ENCODE peak calls at places on chromosomes 12 and 14, in nine cellular contexts. W, L, K, B, G, X, H, R and T are unnamed samples.

GRCh38 chr12:31880340-31880739 is 78.9 kb upstream of the RESF1 start:
- DNase-seq in W (no peak), L (no peak), K (peak; percentile 50), B (no peak), G (no peak), X (no peak), H (peak; percentile 46), R (no peak), T (no peak)

GRCh38 chr12:67590122-67590795 is 58.3 kb upstream of the DYRK2 start:
- DNase-seq in W (no peak), L (no peak), K (no peak), B (no peak), G (no peak), X (no peak), H (no peak), R (no peak), T (no peak)

GRCh38 chr14:101508196-101508947 is 52.9 kb upstream of the DIO3 start:
- DNase-seq in W (no peak), L (peak; percentile 40), K (no peak), B (no peak), G (peak; percentile 8), X (no peak), H (no peak), R (peak; percentile 23), T (no peak)

GRCh38 chr12:11607313-11608081 is 42.0 kb upstream of the ETV6 start:
- DNase-seq in W (no peak), L (no peak), K (peak; percentile 71), B (peak; percentile 49), G (no peak), X (peak; percentile 38), H (peak; percentile 65), R (peak; percentile 64), T (peak; percentile 22)

GRCh38 chr12:45130881-45131281 is 80.0 kb upstream of the DBX2 start:
- DNase-seq in W (no peak), L (no peak), K (peak; percentile 73), B (peak; percentile 34), G (no peak), X (peak; percentile 76), H (peak; percentile 79), R (no peak), T (peak; percentile 35)

GRCh38 chr14:80982711-80983110 is 27.3 kb downstream of the TSHR start:
- DNase-seq in W (no peak), L (no peak), K (peak; percentile 4), B (no peak), G (no peak), X (no peak), H (no peak), R (no peak), T (no peak)

GRCh38 chr12:117040496-117040895 is 58.7 kb downstream of the TESC start:
- DNase-seq in W (no peak), L (no peak), K (no peak), B (no peak), G (peak; percentile 7), X (no peak), H (no peak), R (peak; percentile 25), T (no peak)

GRCh38 chr14:51095854-51096823 is 1.2 kb upstream of the TRIM9 start:
- DNase-seq in W (no peak), L (peak; percentile 82), K (peak; percentile 59), B (no peak), G (no peak), X (peak; percentile 79), H (peak; percentile 59), R (no peak), T (no peak)

GRCh38 chr14:36504805-36505192 is 15.2 kb downstream of the NKX2-1 start:
- DNase-seq in W (no peak), L (no peak), K (no peak), B (no peak), G (no peak), X (no peak), H (no peak), R (no peak), T (no peak)

GRCh38 chr12:104448031-104448430 is 8.7 kb upstream of the CHST11 start:
- DNase-seq in W (no peak), L (no peak), K (no peak), B (no peak), G (no peak), X (no peak), H (no peak), R (no peak), T (no peak)

GRCh38 chr14:58732387-58732786 is 94.6 kb downstream of the DACT1 start:
- DNase-seq in W (no peak), L (no peak), K (no peak), B (no peak), G (no peak), X (no peak), H (no peak), R (no peak), T (no peak)

GRCh38 chr12:104695453-104696148 is 238.9 kb downstream of the CHST11 start:
- DNase-seq in W (no peak), L (no peak), K (peak; percentile 96), B (peak; percentile 59), G (no peak), X (peak; percentile 53), H (peak; percentile 93), R (no peak), T (peak; percentile 94)

DNA sequence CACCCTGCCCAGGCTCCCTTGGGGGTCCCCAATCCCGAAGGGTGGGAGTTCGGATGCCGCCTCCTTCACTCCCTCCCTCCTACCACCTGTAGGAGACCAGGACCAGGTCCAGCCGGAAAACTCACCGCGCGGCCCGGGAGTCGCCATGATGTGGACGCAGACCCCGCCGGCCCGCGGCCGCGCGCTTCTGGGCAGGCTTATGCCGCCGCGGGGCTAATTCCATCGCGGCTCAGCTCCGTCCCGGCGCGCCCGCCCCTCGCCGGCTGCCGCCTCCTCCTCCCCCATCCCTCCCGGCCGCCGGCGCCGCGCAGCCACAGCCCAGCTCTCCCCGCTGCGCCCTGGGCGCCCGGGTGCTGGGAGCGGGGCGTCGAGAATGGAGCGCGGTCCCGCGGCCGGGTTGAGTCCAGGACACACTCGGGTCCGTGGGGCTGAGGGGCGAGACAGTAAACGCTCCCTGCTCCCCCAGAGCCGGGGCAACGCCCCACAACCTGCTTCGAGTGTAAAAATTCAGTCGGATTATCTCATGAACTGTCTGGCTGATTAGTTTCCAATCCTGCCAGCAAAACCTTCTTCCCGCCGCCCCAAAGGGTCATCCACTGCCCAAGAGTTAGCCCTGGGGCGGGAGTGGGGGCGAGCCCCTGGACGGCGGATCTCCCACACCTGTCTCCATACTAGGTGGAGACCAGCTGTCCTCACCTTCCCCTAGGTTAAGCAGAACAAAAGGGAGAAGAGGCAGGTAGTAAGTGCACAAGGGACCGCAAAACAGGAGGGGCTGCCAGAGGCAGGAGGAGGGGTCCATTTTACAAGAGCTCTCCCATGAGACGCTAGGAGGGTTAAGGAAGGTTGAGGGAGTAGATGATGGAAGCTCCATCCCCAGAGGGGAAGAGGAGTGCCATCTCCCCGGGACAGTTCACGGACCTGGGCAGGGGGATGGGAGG is at the start of gene ANO2:
- DNase-seq in W (no peak), L (no peak), K (no peak), B (no peak), G (no peak), X (peak; percentile 53), H (peak; percentile 25), R (no peak), T (no peak)
- H3K4me3 ChIP-seq in W (peak within 1 kb of the TSS; percentile 39), L (peak within 1 kb of the TSS; percentile 50), K (peak within 1 kb of the TSS; percentile 29), B (peak within 1 kb of the TSS; percentile 43), G (peak within 1 kb of the TSS; percentile 63), X (peak within 1 kb of the TSS; percentile 49), H (peak within 1 kb of the TSS; percentile 43), R (no peak within 1 kb of the TSS), T (peak within 1 kb of the TSS; percentile 45)

DNA sequence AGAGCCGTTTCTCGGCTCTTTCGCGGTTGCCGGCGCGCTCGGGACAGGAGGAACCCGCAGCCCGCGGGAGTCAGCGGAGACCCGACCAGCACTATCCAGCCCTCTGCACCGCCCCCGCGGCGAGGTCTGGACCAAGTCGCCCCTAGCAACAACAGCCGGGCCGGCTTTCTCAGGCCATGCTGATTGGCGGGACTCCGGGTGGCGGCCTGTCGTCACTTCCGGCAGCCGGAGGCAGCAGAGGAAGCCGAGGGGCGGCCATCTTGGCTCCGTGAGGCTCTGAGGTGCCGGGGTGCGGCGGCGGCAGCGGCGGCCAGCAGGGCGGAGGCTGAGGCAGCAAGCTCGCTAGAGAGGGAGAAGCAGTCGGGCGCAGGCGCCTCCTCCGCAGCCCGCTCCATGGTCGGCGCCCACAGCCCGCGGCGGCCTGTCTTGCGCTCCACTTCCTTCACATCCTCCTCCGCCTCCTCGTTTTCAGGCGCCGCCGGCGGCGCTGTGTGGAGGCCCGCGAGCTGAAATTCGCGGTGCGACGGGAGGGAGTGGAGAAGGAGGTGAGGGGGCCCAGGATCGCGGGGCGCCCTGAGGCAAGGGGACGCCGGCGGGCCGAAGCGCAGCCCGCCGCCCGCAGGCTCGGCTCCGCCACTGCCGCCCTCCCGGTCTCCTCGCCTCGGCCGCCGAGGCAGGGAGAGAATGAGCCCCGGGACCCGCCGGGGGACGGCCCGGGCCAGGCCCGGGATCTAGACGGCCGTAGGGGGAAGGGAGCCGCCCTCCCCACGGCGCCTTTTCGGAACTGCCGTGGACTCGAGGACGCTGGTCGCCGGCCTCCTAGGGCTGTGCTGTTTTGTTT is at the start of gene MARK3:
- DNase-seq in W (peak; percentile 98), L (peak; percentile 99), K (peak; percentile 98), B (peak; percentile 90), G (peak; percentile 98), X (peak; percentile 99), H (peak; percentile 98), R (peak; percentile 98), T (peak; percentile 94)
- TF ChIP-seq CTCF in W (no peak), L (no peak), K (peak; percentile 18), B (peak; percentile 16), G (no peak), X (no peak), H (peak; percentile 18), R (no peak), T (peak; percentile 6)

GRCh38 chr12:92899388-92900001 is 29.6 kb downstream of the EEA1 start:
- DNase-seq in W (peak; percentile 34), L (peak; percentile 90), K (peak; percentile 98), B (peak; percentile 92), G (peak; percentile 71), X (peak; percentile 98), H (peak; percentile 98), R (peak; percentile 53), T (peak; percentile 96)
- H3K4me3 ChIP-seq in W (no peak overlapping the region), L (peak overlapping the region; percentile 21), K (no peak overlapping the region), B (peak overlapping the region; percentile 26), G (peak overlapping the region; percentile 26), X (peak overlapping the region; percentile 41), H (no peak overlapping the region), R (no peak overlapping the region), T (no peak overlapping the region)

GRCh38 chr12:9048930-9049329 is 59.6 kb downstream of the KLRG1 start:
- DNase-seq in W (no peak), L (no peak), K (no peak), B (no peak), G (no peak), X (no peak), H (no peak), R (no peak), T (no peak)

GRCh38 chr12:9050521-9051155 is 61.3 kb downstream of the KLRG1 start:
- DNase-seq in W (no peak), L (no peak), K (no peak), B (no peak), G (no peak), X (no peak), H (no peak), R (no peak), T (no peak)

GRCh38 chr12:9049520-9050133 is 60.3 kb downstream of the KLRG1 start:
- DNase-seq in W (no peak), L (no peak), K (peak; percentile 78), B (peak; percentile 11), G (no peak), X (peak; percentile 76), H (peak; percentile 68), R (no peak), T (peak; percentile 41)

GRCh38 chr12:9043766-9044165 is 54.4 kb downstream of the KLRG1 start:
- DNase-seq in W (no peak), L (no peak), K (no peak), B (no peak), G (no peak), X (no peak), H (no peak), R (no peak), T (no peak)

GRCh38 chr12:9047105-9047504 is 57.8 kb downstream of the KLRG1 start:
- DNase-seq in W (no peak), L (no peak), K (no peak), B (no peak), G (no peak), X (no peak), H (no peak), R (no peak), T (no peak)
- TF ChIP-seq CTCF in W (no peak), L (no peak), K (no peak), B (no peak), G (no peak), X (no peak), H (no peak), R (no peak), T (no peak)